ENCODE peak calls at places on chromosomes 3 and 15, in nine cellular contexts. One of them, this sample, is unnamed.

GRCh38 chr3:42079701-42080323 is 11.3 kb upstream of the TRAK1 start:
- DNase-seq in dorsolateral prefrontal cortex: no peak
- DNase-seq in EH: no peak
- DNase-seq in ACHN: no peak
- DNase-seq in neural crest cell: no peak
- DNase-seq in HuH-7: peak; percentile 55
- DNase-seq in C1 segment of cervical spinal cord: no peak
- DNase-seq in effector CD4-positive, alpha-beta T cell: no peak
- DNase-seq in type B pancreatic cell: no peak
- DNase-seq in this sample: no peak

GRCh38 chr3:93983408-93983807 is 3.5 kb downstream of the ARL13B start:
- DNase-seq in dorsolateral prefrontal cortex: no peak
- DNase-seq in EH: no peak
- DNase-seq in ACHN: no peak
- DNase-seq in neural crest cell: no peak
- DNase-seq in HuH-7: no peak
- DNase-seq in C1 segment of cervical spinal cord: no peak
- DNase-seq in effector CD4-positive, alpha-beta T cell: no peak
- DNase-seq in type B pancreatic cell: no peak
- DNase-seq in this sample: no peak

GRCh38 chr3:63654931-63655330 is 2.5 kb downstream of the SNTN start:
- DNase-seq in dorsolateral prefrontal cortex: no peak
- DNase-seq in EH: peak; percentile 39
- DNase-seq in ACHN: no peak
- DNase-seq in neural crest cell: no peak
- DNase-seq in HuH-7: no peak
- DNase-seq in C1 segment of cervical spinal cord: no peak
- DNase-seq in effector CD4-positive, alpha-beta T cell: no peak
- DNase-seq in type B pancreatic cell: no peak
- DNase-seq in this sample: no peak

GRCh38 chr15:58454950-58455401 is 23.2 kb downstream of the LIPC start:
- DNase-seq in dorsolateral prefrontal cortex: no peak
- DNase-seq in EH: no peak
- DNase-seq in ACHN: no peak
- DNase-seq in neural crest cell: no peak
- DNase-seq in HuH-7: no peak
- DNase-seq in C1 segment of cervical spinal cord: no peak
- DNase-seq in effector CD4-positive, alpha-beta T cell: no peak
- DNase-seq in type B pancreatic cell: no peak
- DNase-seq in this sample: no peak

GRCh38 chr15:67068724-67069400 is 3.5 kb downstream of the SMAD3 start:
- DNase-seq in dorsolateral prefrontal cortex: no peak
- DNase-seq in EH: peak; percentile 60
- DNase-seq in ACHN: no peak
- DNase-seq in neural crest cell: no peak
- DNase-seq in HuH-7: no peak
- DNase-seq in C1 segment of cervical spinal cord: no peak
- DNase-seq in effector CD4-positive, alpha-beta T cell: no peak
- DNase-seq in type B pancreatic cell: no peak
- DNase-seq in this sample: no peak

GRCh38 chr3:114121996-114122709 is 56.7 kb downstream of the DRD3 start:
- DNase-seq in dorsolateral prefrontal cortex: no peak
- DNase-seq in EH: peak; percentile 72
- DNase-seq in ACHN: no peak
- DNase-seq in neural crest cell: no peak
- DNase-seq in HuH-7: no peak
- DNase-seq in C1 segment of cervical spinal cord: no peak
- DNase-seq in effector CD4-positive, alpha-beta T cell: no peak
- DNase-seq in type B pancreatic cell: no peak
- DNase-seq in this sample: no peak

GRCh38 chr3:11199902-11200678 is 45.8 kb downstream of the HRH1 start:
- DNase-seq in dorsolateral prefrontal cortex: no peak
- DNase-seq in EH: peak; percentile 64
- DNase-seq in ACHN: no peak
- DNase-seq in neural crest cell: no peak
- DNase-seq in HuH-7: no peak
- DNase-seq in C1 segment of cervical spinal cord: no peak
- DNase-seq in effector CD4-positive, alpha-beta T cell: no peak
- DNase-seq in type B pancreatic cell: no peak
- DNase-seq in this sample: no peak

GRCh38 chr3:196080997-196081833 is 675 bp downstream of the TFRC start:
- DNase-seq in dorsolateral prefrontal cortex: peak; percentile 80
- DNase-seq in EH: peak; percentile 58
- DNase-seq in ACHN: peak; percentile 49
- DNase-seq in neural crest cell: peak; percentile 32
- DNase-seq in HuH-7: peak; percentile 52
- DNase-seq in C1 segment of cervical spinal cord: peak; percentile 31
- DNase-seq in effector CD4-positive, alpha-beta T cell: peak; percentile 42
- DNase-seq in type B pancreatic cell: peak; percentile 79
- DNase-seq in this sample: peak; percentile 72

GRCh38 chr3:75906555-75907112 is 121.3 kb upstream of the ZNF717 start:
- DNase-seq in dorsolateral prefrontal cortex: peak; percentile 70
- DNase-seq in EH: no peak
- DNase-seq in ACHN: no peak
- DNase-seq in neural crest cell: peak; percentile 57
- DNase-seq in HuH-7: no peak
- DNase-seq in C1 segment of cervical spinal cord: no peak
- DNase-seq in effector CD4-positive, alpha-beta T cell: no peak
- DNase-seq in type B pancreatic cell: peak; percentile 73
- DNase-seq in this sample: no peak

This sample was measured in DND-41.